ENCODE peak calls at places on chromosomes 16 and 17, in ten cellular contexts. R is erythroblast, D is K562, P is H1, Y is body of pancreas, C is adrenal gland, B is transverse colon, F is spleen, I is IMR-90, K is upper lobe of left lung. U is an unnamed sample.

GRCh38 chr16:81214745-81215166 is 23.7 kb upstream of the BCO1 start:
- DNase-seq in B (peak), I (peak), C (no peak), D (peak), F (no peak), R (peak), P (peak), K (no peak), Y (no peak), U (no peak)

GRCh38 chr17:16371742-16372141 is 9.1 kb upstream of the UBB start:
- DNase-seq in C (no peak), D (no peak), K (no peak), I (peak), Y (no peak), B (no peak), P (no peak), R (peak), F (no peak), U (peak)

GRCh38 chr17:48181653-48182052 is 74.1 kb downstream of the SNX11 start:
- DNase-seq in D (peak), K (no peak), Y (no peak), F (no peak), R (no peak), P (no peak), B (no peak), I (peak), C (no peak), U (no peak)

GRCh38 chr16:69619514-69619913 is 53.7 kb downstream of the NFAT5 start:
- DNase-seq in B (no peak), C (no peak), R (no peak), D (peak), Y (no peak), I (no peak), P (no peak), F (no peak), K (no peak), U (no peak)

GRCh38 chr17:76538941-76539340 is 903 bp upstream of the PRCD start:
- DNase-seq in C (no peak), R (no peak), K (no peak), B (no peak), I (no peak), Y (no peak), P (no peak), F (no peak), D (no peak), U (no peak)

GRCh38 chr17:38562215-38562569 is 43.6 kb downstream of the SRCIN1 start:
- DNase-seq in Y (no peak), R (no peak), F (no peak), B (no peak), D (no peak), C (no peak), P (no peak), I (no peak), K (no peak), U (no peak)

GRCh38 chr16:46857261-46857962 is 26.4 kb upstream of the C16orf87 start:
- DNase-seq in B (no peak), I (peak), P (no peak), Y (peak), F (peak), D (peak), R (no peak), C (peak), K (no peak), U (no peak)

GRCh38 chr16:49854227-49855203 is 1.4 kb downstream of the ZNF423 start:
- DNase-seq in I (no peak), F (peak), P (no peak), C (no peak), B (peak), D (no peak), K (peak), Y (peak), R (no peak), U (peak)

GRCh38 chr17:41937970-41938851 is 7.8 kb downstream of the ODAD4 start:
- DNase-seq in P (no peak), B (no peak), K (no peak), I (no peak), Y (peak), D (peak), R (peak), C (no peak), F (no peak), U (no peak)

GRCh38 chr17:49691086-49691676 is 13.3 kb upstream of the SPOP start:
- DNase-seq in K (no peak), I (no peak), C (no peak), P (no peak), R (no peak), B (peak), F (no peak), D (no peak), Y (no peak), U (peak)

GRCh38 chr16:22402191-22402590 is 27.8 kb upstream of the CDR2 start:
- DNase-seq in R (no peak), B (no peak), D (no peak), Y (no peak), F (no peak), K (no peak), I (peak), P (no peak), C (no peak), U (no peak)

GRCh38 chr16:70760221-70760620 is 40.7 kb downstream of the VAC14 start:
- DNase-seq in B (no peak), Y (no peak), P (no peak), I (no peak), R (no peak), K (no peak), F (no peak), C (no peak), D (no peak), U (no peak)

GRCh38 chr16:23629516-23629915 is 11.6 kb downstream of the PALB2 start:
- DNase-seq in I (no peak), D (no peak), F (no peak), R (no peak), Y (no peak), C (no peak), B (no peak), P (no peak), K (no peak), U (no peak)

GRCh38 chr16:11986521-11987057 is 10.1 kb downstream of the SNX29 start:
- DNase-seq in I (peak), K (no peak), D (no peak), B (no peak), Y (no peak), F (no peak), R (no peak), C (no peak), P (no peak), U (no peak)

GRCh38 chr16:53094013-53094630 is 39.3 kb downstream of the CHD9 start:
- DNase-seq in R (peak), P (no peak), D (peak), I (no peak), C (peak), K (peak), Y (peak), F (peak), B (peak), U (peak)

GRCh38 chr17:45895969-45896793 is 1.8 kb downstream of the MAPT start:
- DNase-seq in F (no peak), P (no peak), Y (no peak), R (no peak), C (no peak), K (peak), B (no peak), I (no peak), D (no peak), U (no peak)

GRCh38 chr17:45896803-45897693 is 2.7 kb downstream of the MAPT start:
- DNase-seq in I (no peak), B (no peak), D (no peak), K (peak), C (no peak), F (no peak), P (no peak), R (no peak), Y (no peak), U (no peak)

GRCh38 chr17:45893725-45894021 is 681 bp upstream of the MAPT start:
- DNase-seq in B (no peak), P (no peak), C (no peak), I (no peak), Y (no peak), K (no peak), D (no peak), F (no peak), R (no peak), U (no peak)

GRCh38 chr17:45895304-45895968 is 1.1 kb downstream of the MAPT start:
- DNase-seq in K (peak), B (no peak), C (no peak), P (no peak), D (no peak), R (no peak), F (no peak), I (no peak), Y (no peak), U (no peak)

GRCh38 chr17:45894022-45894784 is at the start of gene MAPT:
- DNase-seq in P (peak), K (peak), C (peak), Y (peak), F (peak), B (peak), I (peak), R (peak), D (peak), U (peak)
- TF ChIP-seq POLR2A in P (no peak), K (no peak), C (no peak), Y (no peak), F (no peak), B (no peak), I (no peak), R (no peak), D (no peak), U (no peak)

DNA sequence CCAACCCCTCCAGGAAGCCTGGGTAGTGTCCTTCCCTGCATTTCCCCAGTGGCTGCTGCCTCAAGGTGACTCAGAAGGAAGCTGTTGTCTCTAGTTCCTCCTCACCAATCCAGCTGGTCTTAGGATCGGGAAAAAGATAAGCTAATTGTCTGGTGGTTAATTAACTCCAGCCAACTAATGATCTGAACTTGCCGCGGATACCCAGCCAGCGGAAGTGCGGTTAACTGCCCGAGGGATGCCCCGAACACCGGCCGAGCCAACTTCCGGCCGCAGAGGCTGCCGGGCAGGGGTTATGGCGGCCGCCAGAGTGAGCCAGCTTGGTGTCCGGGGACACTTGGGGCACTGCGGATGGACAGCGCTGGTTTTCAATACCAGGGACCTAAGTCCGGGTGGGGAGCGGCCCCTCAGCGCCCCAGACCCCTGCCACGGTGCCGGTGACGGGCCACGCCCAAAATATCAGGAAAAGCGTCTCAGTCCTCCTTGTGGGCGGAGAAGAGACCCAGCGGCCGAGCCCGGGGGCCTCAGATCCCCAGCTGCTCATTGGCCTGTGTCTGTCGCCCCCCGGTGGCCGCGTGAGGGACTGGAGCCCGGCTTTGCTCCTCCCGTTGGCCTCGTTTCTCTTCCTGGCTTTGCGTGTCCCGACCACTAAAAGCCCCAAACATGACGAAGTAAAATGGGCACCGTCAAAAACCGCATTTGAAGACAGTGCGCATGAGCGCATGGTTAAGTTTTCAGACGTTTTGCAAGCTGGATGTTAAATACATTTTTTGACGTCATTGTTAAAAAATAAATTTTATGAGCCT is 10.2 kb upstream of the PRSS22 start:
- DNase-seq in D (peak), P (peak), I (peak), K (peak), F (peak), B (peak), Y (peak), C (peak), R (peak), U (peak)
- TF ChIP-seq POLR2A in D (peak), P (no peak), I (peak), K (peak), F (no peak), B (peak), Y (peak), C (peak), R (peak), U (peak)

GRCh38 chr16:65312071-65312470 is 190.2 kb upstream of the CDH11 start:
- DNase-seq in K (no peak), B (no peak), C (no peak), I (peak), R (no peak), D (no peak), F (no peak), Y (no peak), P (no peak), U (no peak)
- TF ChIP-seq POLR2A in K (no peak), B (no peak), C (no peak), I (no peak), R (no peak), D (no peak), F (no peak), Y (no peak), P (no peak), U (no peak)

GRCh38 chr17:14200354-14200753 is 36.3 kb downstream of the CDRT15 start:
- DNase-seq in K (no peak), F (no peak), Y (no peak), R (no peak), D (no peak), B (no peak), P (no peak), I (no peak), C (no peak), U (no peak)
- TF ChIP-seq POLR2A in K (no peak), F (no peak), Y (no peak), R (no peak), D (no peak), B (no peak), P (no peak), I (no peak), C (no peak), U (no peak)

DNA sequence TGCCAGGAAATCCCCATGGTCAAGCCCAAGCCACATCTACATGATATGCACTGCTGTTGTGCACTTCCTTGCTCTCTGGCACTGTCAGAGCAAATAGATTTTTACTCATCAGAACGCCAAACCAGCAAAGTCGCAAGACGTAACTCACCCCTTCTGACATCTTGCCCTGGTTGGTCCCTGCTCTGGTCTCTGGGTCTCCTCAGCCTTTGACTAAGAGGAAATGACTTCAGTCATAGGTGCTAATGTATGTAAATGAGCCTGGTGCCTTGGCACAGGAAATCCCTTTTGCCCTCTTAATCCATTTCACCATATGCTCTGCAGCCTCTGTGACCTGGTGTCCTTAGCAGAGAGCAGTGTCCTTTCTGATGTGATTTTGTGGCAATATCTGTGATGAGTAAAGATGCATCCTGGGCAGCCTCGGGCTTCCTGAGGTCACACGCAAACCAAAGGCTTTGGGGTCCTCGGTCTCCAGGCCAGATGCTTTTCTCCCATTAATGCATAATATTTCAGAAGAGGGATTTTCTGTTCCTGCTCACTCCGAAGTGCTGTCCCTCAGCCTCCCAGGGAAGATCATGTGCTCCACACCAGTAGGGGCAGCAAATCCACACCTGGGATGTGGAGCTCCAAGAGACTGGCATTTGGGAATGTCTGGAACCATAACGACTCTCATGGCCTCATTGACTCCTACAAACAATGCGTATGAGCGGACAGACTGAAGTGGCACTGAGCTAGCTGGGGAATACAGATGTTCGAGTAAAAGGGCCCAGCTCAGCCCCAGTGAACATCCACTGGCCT is 66.9 kb downstream of the GP2 start:
- DNase-seq in K (no peak), I (no peak), B (no peak), R (no peak), C (no peak), D (no peak), Y (no peak), P (no peak), F (no peak), U (no peak)
- TF ChIP-seq POLR2A in K (no peak), I (no peak), B (no peak), R (no peak), C (no peak), D (no peak), Y (no peak), P (no peak), F (no peak), U (no peak)

GRCh38 chr17:60390881-60391418 is 983 bp downstream of the USP32 start:
- DNase-seq in P (no peak), C (peak), B (peak), F (peak), I (peak), R (peak), K (no peak), Y (peak), D (peak), U (no peak)
- TF ChIP-seq POLR2A in P (no peak), C (peak), B (no peak), F (no peak), I (peak), R (peak), K (no peak), Y (no peak), D (no peak), U (no peak)

DNA sequence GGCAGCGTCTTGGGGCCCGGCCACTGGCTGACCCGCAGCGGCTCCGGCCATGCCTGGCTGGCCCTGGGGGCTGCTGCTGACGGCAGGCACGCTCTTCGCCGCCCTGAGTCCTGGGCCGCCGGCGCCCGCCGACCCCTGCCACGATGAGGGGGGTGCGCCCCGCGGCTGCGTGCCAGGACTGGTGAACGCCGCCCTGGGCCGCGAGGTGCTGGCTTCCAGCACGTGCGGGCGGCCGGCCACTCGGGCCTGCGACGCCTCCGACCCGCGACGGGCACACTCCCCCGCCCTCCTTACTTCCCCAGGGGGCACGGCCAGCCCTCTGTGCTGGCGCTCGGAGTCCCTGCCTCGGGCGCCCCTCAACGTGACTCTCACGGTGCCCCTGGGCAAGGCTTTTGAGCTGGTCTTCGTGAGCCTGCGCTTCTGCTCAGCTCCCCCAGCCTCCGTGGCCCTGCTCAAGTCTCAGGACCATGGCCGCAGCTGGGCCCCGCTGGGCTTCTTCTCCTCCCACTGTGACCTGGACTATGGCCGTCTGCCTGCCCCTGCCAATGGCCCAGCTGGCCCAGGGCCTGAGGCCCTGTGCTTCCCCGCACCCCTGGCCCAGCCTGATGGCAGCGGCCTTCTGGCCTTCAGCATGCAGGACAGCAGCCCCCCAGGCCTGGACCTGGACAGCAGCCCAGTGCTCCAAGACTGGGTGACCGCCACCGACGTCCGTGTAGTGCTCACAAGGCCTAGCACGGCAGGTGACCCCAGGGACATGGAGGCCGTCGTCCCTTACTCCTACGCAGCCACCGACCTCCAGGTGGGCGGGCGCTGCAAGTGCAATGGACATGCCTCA is 773 bp downstream of the NTN3 start:
- DNase-seq in B (no peak), C (no peak), F (no peak), K (peak), P (no peak), Y (no peak), I (no peak), R (no peak), D (no peak), U (no peak)
- TF ChIP-seq POLR2A in B (no peak), C (no peak), F (no peak), K (no peak), P (no peak), Y (no peak), I (no peak), R (peak), D (no peak), U (no peak)

U was measured in sigmoid colon.